ENCODE peak calls at places on chromosomes 3 and 15, in nine cellular contexts. One of them, this sample, is unnamed. For H3K36me3, the result is how much of the 10 kb centered on the place peaks cover.

GRCh38 chr3:136277115-136277514 is 27.0 kb downstream of the PCCB start:
- DNase-seq in uterus: no peak
- DNase-seq in Peyer's patch: no peak
- DNase-seq in adrenal gland: no peak
- DNase-seq in transverse colon: no peak
- DNase-seq in sigmoid colon: no peak
- DNase-seq in stomach: no peak
- DNase-seq in esophagus squamous epithelium: no peak
- DNase-seq in prostate gland: no peak
- DNase-seq in this sample: no peak

GRCh38 chr3:42489937-42490227 is 12.6 kb upstream of the VIPR1 start:
- DNase-seq in uterus: no peak
- DNase-seq in Peyer's patch: no peak
- DNase-seq in adrenal gland: no peak
- DNase-seq in transverse colon: no peak
- DNase-seq in sigmoid colon: no peak
- DNase-seq in stomach: no peak
- DNase-seq in esophagus squamous epithelium: no peak
- DNase-seq in prostate gland: peak
- DNase-seq in this sample: no peak

GRCh38 chr3:113285226-113285625 is 73.9 kb downstream of the BOC start:
- DNase-seq in uterus: no peak
- DNase-seq in Peyer's patch: no peak
- DNase-seq in adrenal gland: no peak
- DNase-seq in transverse colon: no peak
- DNase-seq in sigmoid colon: no peak
- DNase-seq in stomach: no peak
- DNase-seq in esophagus squamous epithelium: no peak
- DNase-seq in prostate gland: no peak
- DNase-seq in this sample: no peak

GRCh38 chr15:80234883-80235282 is 17.1 kb downstream of the CTXND1 start:
- DNase-seq in uterus: no peak
- DNase-seq in Peyer's patch: no peak
- DNase-seq in adrenal gland: peak
- DNase-seq in transverse colon: peak
- DNase-seq in sigmoid colon: no peak
- DNase-seq in stomach: peak
- DNase-seq in esophagus squamous epithelium: no peak
- DNase-seq in prostate gland: no peak
- DNase-seq in this sample: no peak

GRCh38 chr3:78634316-78634715 is 1133.5 kb downstream of the ROBO1 start:
- DNase-seq in uterus: no peak
- DNase-seq in Peyer's patch: no peak
- DNase-seq in adrenal gland: no peak
- DNase-seq in transverse colon: no peak
- DNase-seq in sigmoid colon: no peak
- DNase-seq in stomach: no peak
- DNase-seq in esophagus squamous epithelium: no peak
- DNase-seq in prostate gland: no peak
- DNase-seq in this sample: no peak

GRCh38 chr3:51706021-51706485 is 815 bp upstream of the GRM2 start:
- DNase-seq in uterus: peak
- DNase-seq in Peyer's patch: peak
- DNase-seq in adrenal gland: peak
- DNase-seq in transverse colon: no peak
- DNase-seq in sigmoid colon: no peak
- DNase-seq in stomach: no peak
- DNase-seq in esophagus squamous epithelium: no peak
- DNase-seq in prostate gland: no peak
- DNase-seq in this sample: peak

GRCh38 chr3:189563841-189564563 is 67.2 kb upstream of the TP63 start:
- DNase-seq in uterus: no peak
- DNase-seq in Peyer's patch: no peak
- DNase-seq in adrenal gland: no peak
- DNase-seq in transverse colon: no peak
- DNase-seq in sigmoid colon: no peak
- DNase-seq in stomach: no peak
- DNase-seq in esophagus squamous epithelium: no peak
- DNase-seq in prostate gland: no peak
- DNase-seq in this sample: no peak

GRCh38 chr3:146605106-146605505 is at the start of gene PLSCR5:
- DNase-seq in uterus: no peak
- DNase-seq in Peyer's patch: no peak
- DNase-seq in adrenal gland: no peak
- DNase-seq in transverse colon: no peak
- DNase-seq in sigmoid colon: no peak
- DNase-seq in stomach: no peak
- DNase-seq in esophagus squamous epithelium: no peak
- DNase-seq in prostate gland: peak
- DNase-seq in this sample: no peak

GRCh38 chr3:194206375-194206774 is 70.4 kb downstream of the HES1 start:
- DNase-seq in uterus: peak
- DNase-seq in Peyer's patch: no peak
- DNase-seq in adrenal gland: peak
- DNase-seq in transverse colon: peak
- DNase-seq in sigmoid colon: peak
- DNase-seq in stomach: no peak
- DNase-seq in esophagus squamous epithelium: no peak
- DNase-seq in prostate gland: peak
- DNase-seq in this sample: peak

GRCh38 chr3:152968388-152969024 is 133.6 kb downstream of the P2RY1 start:
- DNase-seq in uterus: no peak
- DNase-seq in Peyer's patch: no peak
- DNase-seq in adrenal gland: no peak
- DNase-seq in transverse colon: no peak
- DNase-seq in sigmoid colon: no peak
- DNase-seq in stomach: no peak
- DNase-seq in esophagus squamous epithelium: no peak
- DNase-seq in prostate gland: no peak
- DNase-seq in this sample: no peak

GRCh38 chr15:98881526-98882517 is 125.8 kb downstream of the PGPEP1L start:
- DNase-seq in uterus: no peak
- DNase-seq in Peyer's patch: no peak
- DNase-seq in adrenal gland: no peak
- DNase-seq in transverse colon: no peak
- DNase-seq in sigmoid colon: no peak
- DNase-seq in stomach: no peak
- DNase-seq in esophagus squamous epithelium: no peak
- DNase-seq in prostate gland: no peak
- DNase-seq in this sample: peak

DNA sequence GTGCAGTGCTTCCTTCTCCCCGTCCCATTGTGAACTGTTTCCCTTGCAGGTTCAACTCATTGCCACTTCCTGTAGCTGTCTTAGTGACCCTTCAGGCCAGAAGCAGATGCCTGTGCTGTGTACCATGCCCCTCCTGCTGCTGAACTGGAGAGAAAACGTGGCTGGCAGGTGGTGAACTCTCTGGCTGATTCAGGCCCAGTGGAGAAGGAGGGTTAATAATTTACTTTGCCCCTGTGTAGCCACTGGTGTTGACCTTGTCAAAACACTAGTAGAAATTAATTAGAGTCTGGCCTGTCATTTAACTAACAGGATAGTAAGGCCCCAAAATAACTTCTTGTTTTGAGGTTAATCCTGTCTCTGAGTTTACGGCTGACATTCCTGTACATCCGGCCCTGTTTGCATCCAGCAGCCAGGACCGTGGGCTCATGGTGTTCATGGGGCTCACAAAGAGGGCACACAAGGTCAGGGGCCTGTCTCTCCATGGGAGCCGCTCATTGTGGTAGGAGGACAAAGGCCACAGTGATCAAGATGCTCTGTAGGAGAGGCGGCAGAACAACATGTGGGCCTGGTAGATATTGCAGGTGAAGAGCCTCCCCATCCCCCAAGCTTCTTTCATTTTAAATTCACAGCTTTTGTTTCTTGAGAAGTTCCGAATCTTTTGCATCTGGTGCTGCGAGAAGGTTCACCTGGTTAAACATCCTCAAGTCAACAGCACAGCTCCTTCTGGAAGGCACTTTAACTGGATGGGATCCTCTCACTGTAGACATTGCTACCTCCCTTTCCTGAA is 101.6 kb downstream of the CGNL1 start:
- DNase-seq in uterus: no peak
- DNase-seq in Peyer's patch: no peak
- DNase-seq in adrenal gland: no peak
- DNase-seq in transverse colon: no peak
- DNase-seq in sigmoid colon: no peak
- DNase-seq in stomach: no peak
- DNase-seq in esophagus squamous epithelium: no peak
- DNase-seq in prostate gland: no peak
- DNase-seq in this sample: no peak
- TF ChIP-seq POLR2A in uterus: no peak
- TF ChIP-seq POLR2A in Peyer's patch: no peak
- TF ChIP-seq POLR2A in adrenal gland: no peak
- TF ChIP-seq POLR2A in transverse colon: no peak
- TF ChIP-seq POLR2A in sigmoid colon: no peak
- TF ChIP-seq POLR2A in stomach: no peak
- TF ChIP-seq POLR2A in esophagus squamous epithelium: no peak
- TF ChIP-seq POLR2A in prostate gland: no peak
- TF ChIP-seq POLR2A in this sample: no peak

DNA sequence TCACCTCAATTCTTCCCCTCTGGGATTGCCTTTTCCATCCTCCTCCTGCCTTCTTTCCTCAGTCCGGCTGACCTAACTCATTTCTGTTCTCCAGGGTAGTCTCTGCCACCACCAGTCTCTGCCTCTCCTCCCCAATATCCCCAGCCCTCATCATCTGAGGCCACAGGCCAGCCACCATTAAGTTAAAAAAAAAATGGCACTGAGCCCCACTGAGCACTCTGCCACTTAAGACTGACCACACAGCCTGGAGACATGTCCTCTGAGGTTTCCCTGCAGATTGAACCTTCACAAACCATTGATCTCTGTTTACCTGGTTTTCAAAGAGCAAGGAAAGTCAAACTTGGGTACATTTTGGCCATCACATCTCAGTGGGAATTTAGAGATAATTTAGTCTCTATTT is 13.6 kb downstream of the LRRC2 start:
- DNase-seq in uterus: no peak
- DNase-seq in Peyer's patch: no peak
- DNase-seq in adrenal gland: no peak
- DNase-seq in transverse colon: no peak
- DNase-seq in sigmoid colon: no peak
- DNase-seq in stomach: no peak
- DNase-seq in esophagus squamous epithelium: no peak
- DNase-seq in prostate gland: no peak
- DNase-seq in this sample: no peak
- H3K36me3 ChIP-seq in uterus: under half
- H3K36me3 ChIP-seq in Peyer's patch: under half
- H3K36me3 ChIP-seq in adrenal gland: under half
- H3K36me3 ChIP-seq in transverse colon: under half
- H3K36me3 ChIP-seq in sigmoid colon: under half
- H3K36me3 ChIP-seq in stomach: under half
- H3K36me3 ChIP-seq in esophagus squamous epithelium: under half
- H3K36me3 ChIP-seq in prostate gland: under half
- H3K36me3 ChIP-seq in this sample: under half

GRCh38 chr3:13353936-13354542 is 66.1 kb downstream of the NUP210 start:
- DNase-seq in uterus: no peak
- DNase-seq in Peyer's patch: no peak
- DNase-seq in adrenal gland: no peak
- DNase-seq in transverse colon: no peak
- DNase-seq in sigmoid colon: no peak
- DNase-seq in stomach: no peak
- DNase-seq in esophagus squamous epithelium: no peak
- DNase-seq in prostate gland: no peak
- DNase-seq in this sample: no peak

GRCh38 chr3:13358051-13358450 is 62.1 kb downstream of the NUP210 start:
- DNase-seq in uterus: no peak
- DNase-seq in Peyer's patch: no peak
- DNase-seq in adrenal gland: no peak
- DNase-seq in transverse colon: no peak
- DNase-seq in sigmoid colon: no peak
- DNase-seq in stomach: no peak
- DNase-seq in esophagus squamous epithelium: no peak
- DNase-seq in prostate gland: no peak
- DNase-seq in this sample: no peak

GRCh38 chr3:13352621-13353131 is 67.4 kb downstream of the NUP210 start:
- DNase-seq in uterus: no peak
- DNase-seq in Peyer's patch: no peak
- DNase-seq in adrenal gland: no peak
- DNase-seq in transverse colon: no peak
- DNase-seq in sigmoid colon: no peak
- DNase-seq in stomach: no peak
- DNase-seq in esophagus squamous epithelium: no peak
- DNase-seq in prostate gland: no peak
- DNase-seq in this sample: no peak

GRCh38 chr3:13359916-13360315 is 60.2 kb downstream of the NUP210 start:
- DNase-seq in uterus: no peak
- DNase-seq in Peyer's patch: no peak
- DNase-seq in adrenal gland: no peak
- DNase-seq in transverse colon: no peak
- DNase-seq in sigmoid colon: no peak
- DNase-seq in stomach: no peak
- DNase-seq in esophagus squamous epithelium: no peak
- DNase-seq in prostate gland: no peak
- DNase-seq in this sample: no peak

GRCh38 chr3:13357074-13357473 is 63.0 kb downstream of the NUP210 start:
- DNase-seq in uterus: no peak
- DNase-seq in Peyer's patch: no peak
- DNase-seq in adrenal gland: no peak
- DNase-seq in transverse colon: no peak
- DNase-seq in sigmoid colon: no peak
- DNase-seq in stomach: no peak
- DNase-seq in esophagus squamous epithelium: no peak
- DNase-seq in prostate gland: no peak
- DNase-seq in this sample: no peak
- TF ChIP-seq POLR2A in uterus: no peak
- TF ChIP-seq POLR2A in Peyer's patch: no peak
- TF ChIP-seq POLR2A in adrenal gland: no peak
- TF ChIP-seq POLR2A in transverse colon: no peak
- TF ChIP-seq POLR2A in sigmoid colon: no peak
- TF ChIP-seq POLR2A in stomach: no peak
- TF ChIP-seq POLR2A in esophagus squamous epithelium: no peak
- TF ChIP-seq POLR2A in prostate gland: no peak
- TF ChIP-seq POLR2A in this sample: no peak

GRCh38 chr3:183013857-183014256 is 33.5 kb upstream of the DCUN1D1 start:
- DNase-seq in uterus: no peak
- DNase-seq in Peyer's patch: no peak
- DNase-seq in adrenal gland: no peak
- DNase-seq in transverse colon: no peak
- DNase-seq in sigmoid colon: no peak
- DNase-seq in stomach: no peak
- DNase-seq in esophagus squamous epithelium: no peak
- DNase-seq in prostate gland: no peak
- DNase-seq in this sample: no peak

GRCh38 chr3:183015185-183015584 is 34.8 kb upstream of the DCUN1D1 start:
- DNase-seq in uterus: no peak
- DNase-seq in Peyer's patch: no peak
- DNase-seq in adrenal gland: no peak
- DNase-seq in transverse colon: no peak
- DNase-seq in sigmoid colon: no peak
- DNase-seq in stomach: no peak
- DNase-seq in esophagus squamous epithelium: no peak
- DNase-seq in prostate gland: no peak
- DNase-seq in this sample: no peak

GRCh38 chr3:183022935-183023516 is 42.7 kb upstream of the DCUN1D1 start:
- DNase-seq in uterus: no peak
- DNase-seq in Peyer's patch: no peak
- DNase-seq in adrenal gland: no peak
- DNase-seq in transverse colon: no peak
- DNase-seq in sigmoid colon: no peak
- DNase-seq in stomach: no peak
- DNase-seq in esophagus squamous epithelium: no peak
- DNase-seq in prostate gland: no peak
- DNase-seq in this sample: no peak

GRCh38 chr3:183013074-183013473 is 32.7 kb upstream of the DCUN1D1 start:
- DNase-seq in uterus: no peak
- DNase-seq in Peyer's patch: no peak
- DNase-seq in adrenal gland: no peak
- DNase-seq in transverse colon: no peak
- DNase-seq in sigmoid colon: no peak
- DNase-seq in stomach: no peak
- DNase-seq in esophagus squamous epithelium: no peak
- DNase-seq in prostate gland: no peak
- DNase-seq in this sample: no peak

GRCh38 chr3:183018416-183019192 is 38.3 kb upstream of the DCUN1D1 start:
- DNase-seq in uterus: no peak
- DNase-seq in Peyer's patch: no peak
- DNase-seq in adrenal gland: no peak
- DNase-seq in transverse colon: no peak
- DNase-seq in sigmoid colon: no peak
- DNase-seq in stomach: no peak
- DNase-seq in esophagus squamous epithelium: no peak
- DNase-seq in prostate gland: no peak
- DNase-seq in this sample: no peak
- H3K36me3 ChIP-seq in uterus: under half
- H3K36me3 ChIP-seq in Peyer's patch: under half
- H3K36me3 ChIP-seq in adrenal gland: under half
- H3K36me3 ChIP-seq in transverse colon: under half
- H3K36me3 ChIP-seq in sigmoid colon: under half
- H3K36me3 ChIP-seq in stomach: half or more
- H3K36me3 ChIP-seq in esophagus squamous epithelium: half or more
- H3K36me3 ChIP-seq in prostate gland: under half
- H3K36me3 ChIP-seq in this sample: under half